ENCODE peak calls at places on chromosomes 16 and 17, in ten cellular contexts. K, E, D, P, F, V, L, H, I and Q are unnamed samples.

GRCh38 chr17:47621293-47622178 is 28.2 kb upstream of the KPNB1 start:
- DNase-seq in K (no peak), E (no peak), D (peak; percentile 30), P (peak; percentile 92), F (peak; percentile 87), V (peak; percentile 50), L (no peak), H (peak; percentile 95), I (peak; percentile 82), Q (peak; percentile 68)

GRCh38 chr16:3696425-3697218 is 20.7 kb downstream of the TRAP1 start:
- DNase-seq in K (no peak), E (no peak), D (no peak), P (peak; percentile 79), F (peak; percentile 56), V (no peak), L (peak; percentile 34), H (peak; percentile 84), I (no peak), Q (peak; percentile 37)

GRCh38 chr17:80812362-80813088 is 179.1 kb upstream of the CHMP6 start:
- DNase-seq in K (no peak), E (no peak), D (no peak), P (no peak), F (no peak), V (no peak), L (no peak), H (no peak), I (no peak), Q (no peak)

GRCh38 chr16:20676268-20676828 is 21.1 kb downstream of the ACSM1 start:
- DNase-seq in K (no peak), E (peak; percentile 43), D (no peak), P (no peak), F (no peak), V (no peak), L (peak; percentile 33), H (no peak), I (no peak), Q (no peak)

GRCh38 chr17:52024296-52024870 is 134.1 kb downstream of the CA10 start:
- DNase-seq in K (no peak), E (no peak), D (no peak), P (no peak), F (peak; percentile 30), V (no peak), L (no peak), H (peak; percentile 32), I (no peak), Q (peak; percentile 2)

GRCh38 chr17:50219345-50219744 is 17.9 kb upstream of the COL1A1 start:
- DNase-seq in K (no peak), E (no peak), D (no peak), P (peak; percentile 94), F (peak; percentile 90), V (peak; percentile 51), L (no peak), H (peak; percentile 94), I (no peak), Q (peak; percentile 49)

GRCh38 chr17:38693700-38694329 is 11.3 kb upstream of the MLLT6 start:
- DNase-seq in K (no peak), E (no peak), D (no peak), P (peak; percentile 51), F (peak; percentile 80), V (no peak), L (peak; percentile 71), H (peak; percentile 45), I (no peak), Q (no peak)

GRCh38 chr17:61947367-61948078 is 19.7 kb upstream of the INTS2 start:
- DNase-seq in K (no peak), E (no peak), D (no peak), P (no peak), F (no peak), V (no peak), L (no peak), H (no peak), I (no peak), Q (no peak)

GRCh38 chr17:263271-263670 is 81.8 kb upstream of the DOC2B start:
- DNase-seq in K (no peak), E (no peak), D (no peak), P (no peak), F (no peak), V (no peak), L (peak; percentile 11), H (no peak), I (no peak), Q (no peak)

GRCh38 chr17:16991349-16992009 is 19.6 kb upstream of the TNFRSF13B start:
- DNase-seq in K (peak; percentile 84), E (peak; percentile 45), D (peak; percentile 83), P (peak; percentile 76), F (peak; percentile 68), V (no peak), L (peak; percentile 89), H (peak; percentile 63), I (peak; percentile 57), Q (no peak)

GRCh38 chr16:15450624-15451023 is 16.2 kb downstream of the BMERB1 start:
- DNase-seq in K (no peak), E (no peak), D (no peak), P (no peak), F (peak; percentile 74), V (no peak), L (no peak), H (no peak), I (no peak), Q (no peak)

GRCh38 chr16:48153689-48154265 is 2.0 kb downstream of the ABCC12 start:
- DNase-seq in K (no peak), E (no peak), D (no peak), P (no peak), F (no peak), V (no peak), L (no peak), H (no peak), I (no peak), Q (no peak)

DNA sequence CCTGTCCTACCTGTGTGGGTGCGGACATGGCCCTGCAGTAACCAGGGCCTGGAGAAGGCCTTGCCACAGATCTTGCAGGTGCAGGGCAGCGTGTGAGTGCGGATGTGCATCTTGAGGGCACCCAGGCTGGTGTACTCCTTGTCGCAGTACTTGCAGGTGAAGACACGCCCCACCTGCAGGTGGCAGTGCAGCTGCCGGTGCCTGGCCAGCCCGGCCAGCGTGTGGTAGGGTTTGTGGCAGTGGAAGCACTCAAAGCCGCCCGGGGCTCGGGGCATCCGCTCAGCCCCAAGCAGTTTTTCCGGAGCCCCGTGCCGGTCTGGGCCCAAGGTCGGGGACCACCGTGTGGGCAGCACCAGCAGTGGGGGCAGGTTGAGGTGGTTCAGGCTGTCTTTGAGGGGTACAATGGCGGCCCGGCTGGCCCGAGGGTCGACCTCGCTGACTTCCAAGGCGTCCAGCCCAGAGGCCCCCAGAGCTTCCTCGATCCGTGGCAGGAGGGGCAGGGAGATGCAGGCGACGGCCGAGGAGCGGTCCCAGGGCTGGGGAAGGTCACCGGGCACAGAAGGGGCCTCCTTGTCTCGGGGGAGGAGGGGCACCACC is 5.1 kb downstream of the SNAI3 start:
- DNase-seq in K (peak; percentile 52), E (peak; percentile 65), D (peak; percentile 43), P (no peak), F (no peak), V (no peak), L (peak; percentile 75), H (no peak), I (no peak), Q (no peak)
- TF ChIP-seq CTCF in K (peak; percentile 61), E (no peak), D (peak; percentile 46), P (peak; percentile 20), F (no peak), V (peak; percentile 49), L (no peak), H (no peak), I (peak; percentile 83), Q (peak; percentile 58)

GRCh38 chr16:51888021-51888420 is 658.9 kb downstream of the TOX3 start:
- DNase-seq in K (no peak), E (no peak), D (no peak), P (peak; percentile 45), F (peak; percentile 50), V (no peak), L (no peak), H (no peak), I (no peak), Q (no peak)
- H3K4me3 ChIP-seq in K (no peak overlapping the region), E (no peak overlapping the region), D (no peak overlapping the region), P (no peak overlapping the region), F (no peak overlapping the region), V (no peak overlapping the region), L (no peak overlapping the region), H (no peak overlapping the region), I (no peak overlapping the region), Q (no peak overlapping the region)

GRCh38 chr17:42554250-42555121 is 1.8 kb downstream of the HSD17B1 start:
- DNase-seq in K (peak; percentile 77), E (peak; percentile 79), D (peak; percentile 95), P (peak; percentile 67), F (peak; percentile 63), V (no peak), L (peak; percentile 88), H (peak; percentile 83), I (no peak), Q (no peak)

GRCh38 chr17:42555122-42555622 is 2.4 kb downstream of the HSD17B1 start:
- DNase-seq in K (no peak), E (no peak), D (no peak), P (no peak), F (no peak), V (no peak), L (no peak), H (no peak), I (no peak), Q (no peak)

GRCh38 chr17:42548993-42549755 is 3.5 kb upstream of the HSD17B1 start:
- DNase-seq in K (no peak), E (no peak), D (no peak), P (no peak), F (no peak), V (no peak), L (no peak), H (no peak), I (no peak), Q (no peak)

GRCh38 chr17:42553866-42554249 is 1.1 kb downstream of the HSD17B1 start:
- DNase-seq in K (no peak), E (no peak), D (no peak), P (peak; percentile 26), F (no peak), V (no peak), L (peak; percentile 48), H (no peak), I (no peak), Q (no peak)

GRCh38 chr17:42553161-42553818 is 567 bp downstream of the HSD17B1 start:
- DNase-seq in K (no peak), E (no peak), D (peak; percentile 28), P (peak; percentile 69), F (peak; percentile 16), V (no peak), L (no peak), H (peak; percentile 56), I (no peak), Q (no peak)
- TF ChIP-seq CTCF in K (no peak), E (no peak), D (no peak), P (peak; percentile 46), F (no peak), V (no peak), L (no peak), H (no peak), I (no peak), Q (no peak)

DNA sequence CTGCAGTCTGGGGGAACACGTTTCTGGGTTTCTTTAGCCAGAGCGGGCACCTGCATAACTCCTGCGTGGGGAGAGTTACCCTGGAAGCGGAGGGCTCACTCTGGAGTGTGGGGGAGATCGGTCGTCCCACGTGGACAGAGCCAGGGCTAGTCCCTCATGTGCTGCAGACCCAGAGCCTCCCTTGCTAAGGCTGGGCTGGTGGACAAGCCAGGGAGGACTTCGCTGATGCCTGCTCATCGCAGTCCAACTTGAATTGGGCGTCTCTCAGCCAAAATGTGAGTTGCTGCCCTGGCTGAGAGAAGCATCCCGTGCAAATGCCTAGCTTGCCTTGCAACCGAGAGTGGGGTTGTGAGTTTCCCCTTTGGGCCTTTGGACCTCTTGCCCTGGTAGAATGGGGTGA is 986 bp downstream of the CRISPLD2 start:
- DNase-seq in K (no peak), E (no peak), D (no peak), P (no peak), F (no peak), V (no peak), L (no peak), H (no peak), I (no peak), Q (no peak)
- H3K4me3 ChIP-seq in K (no peak overlapping the region), E (no peak overlapping the region), D (no peak overlapping the region), P (peak overlapping the region; percentile 65), F (peak overlapping the region; percentile 64), V (peak overlapping the region; percentile 64), L (peak overlapping the region; percentile 63), H (peak overlapping the region; percentile 96), I (no peak overlapping the region), Q (no peak overlapping the region)